ENCODE peak calls at places on chromosomes 5 and 9, in four cellular contexts. One of them, this sample, is unnamed.

GRCh38 chr5:78797945-78798731 is 149.6 kb upstream of the LHFPL2 start:
- DNase-seq in tibial artery: no peak
- DNase-seq in dermis blood vessel endothelial cell: no peak
- DNase-seq in anterior cingulate cortex: no peak
- DNase-seq in this sample: no peak

GRCh38 chr9:24602687-24603352 is 57.1 kb upstream of the IZUMO3 start:
- DNase-seq in tibial artery: no peak
- DNase-seq in dermis blood vessel endothelial cell: no peak
- DNase-seq in anterior cingulate cortex: no peak
- DNase-seq in this sample: no peak

GRCh38 chr5:15807861-15808260 is 307.9 kb downstream of the FBXL7 start:
- DNase-seq in tibial artery: no peak
- DNase-seq in dermis blood vessel endothelial cell: peak; percentile 90
- DNase-seq in anterior cingulate cortex: no peak
- DNase-seq in this sample: no peak

GRCh38 chr9:135791431-135792267 is 89.7 kb downstream of the KCNT1 start:
- DNase-seq in tibial artery: no peak
- DNase-seq in dermis blood vessel endothelial cell: no peak
- DNase-seq in anterior cingulate cortex: no peak
- DNase-seq in this sample: no peak

GRCh38 chr9:129630967-129631672 is 5.2 kb downstream of the NTMT1 start:
- DNase-seq in tibial artery: no peak
- DNase-seq in dermis blood vessel endothelial cell: no peak
- DNase-seq in anterior cingulate cortex: no peak
- DNase-seq in this sample: no peak

GRCh38 chr9:35813434-35814105 is 1.3 kb downstream of the HINT2 start:
- DNase-seq in tibial artery: no peak
- DNase-seq in dermis blood vessel endothelial cell: peak; percentile 66
- DNase-seq in anterior cingulate cortex: no peak
- DNase-seq in this sample: no peak

GRCh38 chr5:73213566-73213998 is 40.6 kb downstream of the TMEM174 start:
- DNase-seq in tibial artery: no peak
- DNase-seq in dermis blood vessel endothelial cell: no peak
- DNase-seq in anterior cingulate cortex: no peak
- DNase-seq in this sample: no peak

GRCh38 chr5:143101134-143101533 is 302.4 kb downstream of the NR3C1 start:
- DNase-seq in tibial artery: no peak
- DNase-seq in dermis blood vessel endothelial cell: no peak
- DNase-seq in anterior cingulate cortex: no peak
- DNase-seq in this sample: no peak

GRCh38 chr5:159324097-159324760 is 6.1 kb downstream of the IL12B start:
- DNase-seq in tibial artery: no peak
- DNase-seq in dermis blood vessel endothelial cell: no peak
- DNase-seq in anterior cingulate cortex: no peak
- DNase-seq in this sample: no peak

This sample was measured in CD8-positive, alpha-beta T cell.